ENCODE peak calls at places on chromosomes 16 and 17, in four cellular contexts. One of them, this sample, is unnamed.

GRCh38 chr17:50279181-50279526 is 4.9 kb downstream of the TMEM92 start:
- DNase-seq in K562: no peak
- DNase-seq in HepG2: no peak
- DNase-seq in GM12878: no peak
- DNase-seq in this sample: no peak

GRCh38 chr16:65509172-65509571 is 387.3 kb upstream of the CDH11 start:
- DNase-seq in GM12878: no peak
- DNase-seq in HepG2: no peak
- DNase-seq in K562: no peak
- DNase-seq in this sample: no peak

GRCh38 chr16:27177031-27177774 is 26.1 kb upstream of the KDM8 start:
- DNase-seq in K562: no peak
- DNase-seq in HepG2: no peak
- DNase-seq in GM12878: no peak
- DNase-seq in this sample: no peak

GRCh38 chr16:53636978-53637377 is 66.7 kb downstream of the RPGRIP1L start:
- DNase-seq in K562: no peak
- DNase-seq in GM12878: no peak
- DNase-seq in HepG2: no peak
- DNase-seq in this sample: no peak

GRCh38 chr17:10745231-10745630 is 15.4 kb upstream of the TMEM220 start:
- DNase-seq in GM12878: no peak
- DNase-seq in HepG2: no peak
- DNase-seq in K562: no peak
- DNase-seq in this sample: no peak

GRCh38 chr17:65523411-65523810 is 38.0 kb downstream of the AXIN2 start:
- DNase-seq in HepG2: no peak
- DNase-seq in K562: no peak
- DNase-seq in GM12878: no peak
- DNase-seq in this sample: no peak

GRCh38 chr17:35726609-35727460 is 4.6 kb upstream of the RASL10B start:
- DNase-seq in K562: no peak
- DNase-seq in GM12878: no peak
- DNase-seq in HepG2: peak
- DNase-seq in this sample: no peak

GRCh38 chr17:41013606-41014005 is 4.7 kb upstream of the KRTAP3-1 start:
- DNase-seq in GM12878: no peak
- DNase-seq in K562: no peak
- DNase-seq in HepG2: no peak
- DNase-seq in this sample: no peak

GRCh38 chr16:30875881-30876791 is 17.7 kb downstream of the BCL7C start:
- DNase-seq in K562: peak
- DNase-seq in HepG2: no peak
- DNase-seq in GM12878: peak
- DNase-seq in this sample: no peak

GRCh38 chr16:10576390-10577304 is 3.8 kb downstream of the EMP2 start:
- DNase-seq in GM12878: no peak
- DNase-seq in K562: no peak
- DNase-seq in HepG2: no peak
- DNase-seq in this sample: no peak

GRCh38 chr17:65261152-65261551 is 124.0 kb downstream of the RGS9 start:
- DNase-seq in K562: no peak
- DNase-seq in GM12878: no peak
- DNase-seq in HepG2: no peak
- DNase-seq in this sample: peak

GRCh38 chr16:15650698-15651161 is 685 bp downstream of the NDE1 start:
- DNase-seq in GM12878: no peak
- DNase-seq in K562: peak
- DNase-seq in HepG2: no peak
- DNase-seq in this sample: peak

DNA sequence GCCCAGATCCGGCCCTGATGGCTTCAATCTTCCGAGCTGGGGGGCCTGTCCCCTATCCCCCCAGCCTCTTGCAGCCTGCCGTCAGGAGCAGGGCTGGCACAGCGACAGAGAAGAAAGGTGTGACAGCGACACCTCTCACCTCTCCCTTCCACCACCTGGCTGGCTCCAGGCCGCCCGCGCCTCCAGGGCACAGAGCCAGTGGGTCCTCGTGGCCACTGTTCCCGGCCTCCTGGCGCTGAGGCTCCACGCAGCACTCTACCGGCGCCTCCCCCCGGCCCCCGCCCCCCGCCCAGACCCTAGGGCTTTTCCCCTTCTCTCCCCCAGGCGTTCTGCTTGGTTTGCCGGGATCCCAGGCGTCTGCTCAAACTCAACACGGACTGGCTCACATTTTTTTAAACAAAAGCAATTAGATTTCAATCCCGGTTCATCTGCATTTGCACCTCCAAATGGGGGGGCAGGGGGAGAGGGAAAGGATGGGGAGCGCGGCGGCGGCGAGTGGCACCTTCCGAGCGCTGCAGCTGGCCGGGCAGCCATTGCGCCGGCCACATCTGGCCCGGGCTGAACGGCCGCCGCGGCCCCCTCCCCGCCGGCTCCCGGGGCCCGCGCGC is 12.8 kb upstream of the CBX8 start:
- DNase-seq in HepG2: no peak
- DNase-seq in K562: no peak
- DNase-seq in GM12878: no peak
- DNase-seq in this sample: no peak
- TF ChIP-seq CBFB in HepG2: no peak
- TF ChIP-seq CBFB in K562: no peak
- TF ChIP-seq CBFB in GM12878: no peak
- TF ChIP-seq CBFB in this sample: no peak

DNA sequence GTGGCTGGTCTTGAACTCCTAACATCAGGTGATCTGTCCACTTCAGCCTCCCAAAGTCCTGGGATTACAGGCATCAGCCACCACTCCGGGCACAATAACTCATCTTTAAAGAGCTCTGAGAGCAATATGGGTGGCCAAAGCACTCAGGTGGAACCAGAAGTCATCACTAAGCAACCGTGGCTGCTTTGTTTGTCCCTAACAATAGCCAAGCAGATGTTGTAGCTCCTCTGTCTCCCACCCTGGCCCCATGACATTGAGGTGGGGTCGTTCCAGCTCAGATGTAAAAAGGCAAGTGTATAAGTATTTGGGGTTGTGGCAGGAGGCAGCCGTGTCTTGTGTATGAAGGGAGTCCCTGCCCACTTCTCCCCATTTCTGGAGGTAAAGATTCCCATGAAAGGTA is 3.7 kb upstream of the SCIMP start:
- DNase-seq in HepG2: no peak
- DNase-seq in K562: no peak
- DNase-seq in GM12878: no peak
- DNase-seq in this sample: no peak
- TF ChIP-seq CBFB in HepG2: no peak
- TF ChIP-seq CBFB in K562: no peak
- TF ChIP-seq CBFB in GM12878: no peak
- TF ChIP-seq CBFB in this sample: no peak

DNA sequence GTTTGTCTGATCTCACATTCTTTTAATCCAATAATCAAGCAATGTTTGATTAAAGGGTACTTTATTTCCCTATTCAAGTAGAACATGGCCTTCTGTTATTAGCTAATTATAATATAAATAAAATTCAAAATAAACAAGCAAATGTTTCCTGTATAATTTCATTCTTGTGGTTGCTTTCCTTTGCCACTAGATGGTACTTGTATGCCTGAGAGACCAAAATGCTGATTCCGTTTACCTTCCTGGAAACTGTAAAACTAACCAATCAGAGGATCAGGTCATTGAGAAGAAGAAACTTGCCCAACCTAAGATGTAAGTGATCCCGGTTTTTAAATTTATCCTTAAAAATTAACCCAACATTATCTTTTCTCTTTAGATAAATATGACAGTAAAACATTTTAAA is 8.1 kb upstream of the ABCA5 start:
- DNase-seq in K562: peak
- DNase-seq in HepG2: peak
- DNase-seq in GM12878: no peak
- DNase-seq in this sample: no peak
- TF ChIP-seq CBFB in K562: no peak
- TF ChIP-seq CBFB in HepG2: no peak
- TF ChIP-seq CBFB in GM12878: no peak
- TF ChIP-seq CBFB in this sample: no peak

DNA sequence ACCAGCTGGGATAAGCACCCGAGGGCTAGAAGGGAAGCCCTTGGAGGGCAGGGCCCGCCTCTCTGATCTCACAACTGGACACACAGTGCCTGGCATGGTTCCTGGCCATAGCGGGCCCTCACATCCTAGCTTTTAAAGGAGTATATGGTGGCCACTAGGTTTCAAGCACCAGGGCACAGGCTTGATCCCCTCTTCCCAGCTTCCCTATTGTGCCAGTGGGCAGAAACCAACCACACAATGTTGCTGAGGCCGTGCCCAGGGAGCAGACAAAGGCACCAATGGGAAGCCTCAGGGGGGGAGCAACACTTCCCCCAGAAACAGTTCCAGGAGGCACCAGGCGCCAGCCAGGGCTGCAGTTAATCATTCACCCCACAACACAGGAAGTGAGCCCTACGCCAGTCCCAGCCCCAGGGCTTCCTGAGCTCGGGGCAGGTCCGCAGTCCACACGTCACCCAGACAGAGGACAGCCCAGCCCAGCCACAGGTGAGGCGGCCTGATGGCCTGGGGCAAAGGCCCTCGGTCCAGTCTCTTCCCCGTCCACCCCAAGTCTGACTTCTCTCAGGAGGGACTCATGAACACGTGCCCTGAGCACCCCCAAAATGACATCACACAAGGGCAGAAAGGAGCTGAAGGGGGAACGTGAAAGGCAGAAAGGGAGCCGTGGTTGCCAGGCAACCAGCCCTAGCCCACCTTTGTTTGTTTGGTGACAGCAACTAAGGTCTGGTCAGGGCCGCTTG is 12.8 kb downstream of the SMIM5 start:
- DNase-seq in GM12878: peak
- DNase-seq in HepG2: peak
- DNase-seq in K562: no peak
- DNase-seq in this sample: no peak
- TF ChIP-seq CBFB in GM12878: no peak
- TF ChIP-seq CBFB in HepG2: peak
- TF ChIP-seq CBFB in K562: no peak
- TF ChIP-seq CBFB in this sample: no peak